ENCODE peak calls at places on chromosomes 16 and 17, in six cellular contexts. One of them, this sample, is unnamed.

GRCh38 chr17:14211246-14211645 is 25.4 kb downstream of the CDRT15 start:
- DNase-seq in mammary epithelial cell: no peak
- DNase-seq in CD14-positive monocyte: no peak
- DNase-seq in esophagus squamous epithelium: no peak
- DNase-seq in AML-193: no peak
- DNase-seq in T-helper 2 cell: no peak
- DNase-seq in this sample: no peak

GRCh38 chr17:47220531-47220999 is 11.4 kb downstream of the MYL4 start:
- DNase-seq in esophagus squamous epithelium: no peak
- DNase-seq in T-helper 2 cell: no peak
- DNase-seq in AML-193: no peak
- DNase-seq in mammary epithelial cell: no peak
- DNase-seq in CD14-positive monocyte: no peak
- DNase-seq in this sample: no peak

GRCh38 chr16:84266451-84266850 is 26.6 kb upstream of the KCNG4 start:
- DNase-seq in mammary epithelial cell: peak
- DNase-seq in T-helper 2 cell: no peak
- DNase-seq in CD14-positive monocyte: no peak
- DNase-seq in esophagus squamous epithelium: no peak
- DNase-seq in AML-193: no peak
- DNase-seq in this sample: peak

GRCh38 chr17:77465358-77466041 is 324.7 kb downstream of the SEC14L1 start:
- DNase-seq in CD14-positive monocyte: peak
- DNase-seq in mammary epithelial cell: no peak
- DNase-seq in esophagus squamous epithelium: peak
- DNase-seq in AML-193: peak
- DNase-seq in T-helper 2 cell: no peak
- DNase-seq in this sample: peak

GRCh38 chr16:78648517-78648916 is 549.1 kb downstream of the WWOX start:
- DNase-seq in AML-193: no peak
- DNase-seq in T-helper 2 cell: no peak
- DNase-seq in CD14-positive monocyte: no peak
- DNase-seq in mammary epithelial cell: no peak
- DNase-seq in esophagus squamous epithelium: no peak
- DNase-seq in this sample: no peak

GRCh38 chr16:30511509-30511908 is 14.9 kb downstream of the ZNF768 start:
- DNase-seq in esophagus squamous epithelium: no peak
- DNase-seq in mammary epithelial cell: no peak
- DNase-seq in CD14-positive monocyte: no peak
- DNase-seq in AML-193: no peak
- DNase-seq in T-helper 2 cell: no peak
- DNase-seq in this sample: no peak

GRCh38 chr16:66150691-66151090 is 215.8 kb upstream of the CDH5 start:
- DNase-seq in CD14-positive monocyte: no peak
- DNase-seq in AML-193: no peak
- DNase-seq in T-helper 2 cell: no peak
- DNase-seq in mammary epithelial cell: no peak
- DNase-seq in esophagus squamous epithelium: no peak
- DNase-seq in this sample: no peak

GRCh38 chr16:26454102-26454501 is 612.6 kb upstream of the C16orf82 start:
- DNase-seq in CD14-positive monocyte: no peak
- DNase-seq in mammary epithelial cell: peak
- DNase-seq in T-helper 2 cell: no peak
- DNase-seq in AML-193: no peak
- DNase-seq in esophagus squamous epithelium: no peak
- DNase-seq in this sample: no peak

GRCh38 chr17:66934040-66934439 is 30.5 kb upstream of the CACNG4 start:
- DNase-seq in esophagus squamous epithelium: no peak
- DNase-seq in T-helper 2 cell: no peak
- DNase-seq in mammary epithelial cell: no peak
- DNase-seq in CD14-positive monocyte: no peak
- DNase-seq in AML-193: no peak
- DNase-seq in this sample: no peak

GRCh38 chr17:57243171-57243622 is 13.1 kb upstream of the MSI2 start:
- DNase-seq in esophagus squamous epithelium: no peak
- DNase-seq in mammary epithelial cell: peak
- DNase-seq in T-helper 2 cell: peak
- DNase-seq in CD14-positive monocyte: peak
- DNase-seq in AML-193: peak
- DNase-seq in this sample: peak

GRCh38 chr16:85245307-85246172 is 133.3 kb upstream of the CIBAR2 start:
- DNase-seq in T-helper 2 cell: no peak
- DNase-seq in esophagus squamous epithelium: no peak
- DNase-seq in AML-193: peak
- DNase-seq in mammary epithelial cell: peak
- DNase-seq in CD14-positive monocyte: no peak
- DNase-seq in this sample: peak

GRCh38 chr16:12735805-12736204 is 67.9 kb downstream of the CPPED1 start:
- DNase-seq in CD14-positive monocyte: no peak
- DNase-seq in AML-193: no peak
- DNase-seq in esophagus squamous epithelium: no peak
- DNase-seq in T-helper 2 cell: no peak
- DNase-seq in mammary epithelial cell: no peak
- DNase-seq in this sample: no peak

GRCh38 chr16:55495616-55496289 is 13.1 kb upstream of the LPCAT2 start:
- DNase-seq in CD14-positive monocyte: no peak
- DNase-seq in mammary epithelial cell: peak
- DNase-seq in T-helper 2 cell: no peak
- DNase-seq in esophagus squamous epithelium: no peak
- DNase-seq in AML-193: no peak
- DNase-seq in this sample: no peak

GRCh38 chr17:39738568-39738901 is 797 bp downstream of the GRB7 start:
- DNase-seq in esophagus squamous epithelium: no peak
- DNase-seq in CD14-positive monocyte: no peak
- DNase-seq in T-helper 2 cell: no peak
- DNase-seq in AML-193: no peak
- DNase-seq in mammary epithelial cell: peak
- DNase-seq in this sample: no peak

GRCh38 chr16:87461466-87461975 is 31.3 kb downstream of the ZCCHC14 start:
- DNase-seq in T-helper 2 cell: no peak
- DNase-seq in CD14-positive monocyte: no peak
- DNase-seq in AML-193: no peak
- DNase-seq in mammary epithelial cell: peak
- DNase-seq in esophagus squamous epithelium: no peak
- DNase-seq in this sample: no peak

GRCh38 chr17:32491371-32492280 is 4.8 kb downstream of the CDK5R1 start:
- DNase-seq in AML-193: no peak
- DNase-seq in T-helper 2 cell: no peak
- DNase-seq in mammary epithelial cell: no peak
- DNase-seq in CD14-positive monocyte: no peak
- DNase-seq in esophagus squamous epithelium: no peak
- DNase-seq in this sample: peak

GRCh38 chr17:66200685-66201092 is 8.8 kb upstream of the CEP112 start:
- DNase-seq in AML-193: peak
- DNase-seq in mammary epithelial cell: peak
- DNase-seq in esophagus squamous epithelium: no peak
- DNase-seq in T-helper 2 cell: no peak
- DNase-seq in CD14-positive monocyte: no peak
- DNase-seq in this sample: peak